ENCODE peak calls at places on chromosomes 12 and 14, in seven cellular contexts. G, F, L, N, M, O and A are unnamed samples.

GRCh38 chr14:73752297-73752992 is 38.3 kb upstream of the PNMA1 start:
- DNase-seq in G (peak), F (no peak), L (peak), N (no peak), M (peak), O (peak), A (peak)

GRCh38 chr12:388012-388411 is 1.1 kb downstream of the KDM5A start:
- DNase-seq in G (no peak), F (no peak), L (peak), N (no peak), M (no peak), O (no peak), A (no peak)

GRCh38 chr14:103624860-103625259 is 4.2 kb upstream of the KLC1 start:
- DNase-seq in G (peak), F (no peak), L (peak), N (no peak), M (peak), O (peak), A (peak)

GRCh38 chr14:50822501-50823042 is 8.4 kb downstream of the NIN start:
- DNase-seq in G (no peak), F (no peak), L (peak), N (no peak), M (no peak), O (no peak), A (no peak)

GRCh38 chr12:25852792-25853191 is 105.7 kb upstream of the RASSF8 start:
- DNase-seq in G (no peak), F (no peak), L (peak), N (no peak), M (no peak), O (peak), A (no peak)

GRCh38 chr12:63965936-63966602 is 121.6 kb downstream of the SRGAP1 start:
- DNase-seq in G (no peak), F (no peak), L (no peak), N (no peak), M (no peak), O (peak), A (no peak)

GRCh38 chr12:49624919-49625577 is 1.7 kb downstream of the PRPF40B start:
- DNase-seq in G (no peak), F (no peak), L (peak), N (no peak), M (peak), O (peak), A (no peak)

GRCh38 chr14:104981699-104982541 is 3.7 kb upstream of the CLBA1 start:
- DNase-seq in G (no peak), F (no peak), L (no peak), N (no peak), M (no peak), O (no peak), A (no peak)

GRCh38 chr12:2408262-2408661 is 355.5 kb downstream of the CACNA1C start:
- DNase-seq in G (no peak), F (no peak), L (no peak), N (no peak), M (no peak), O (no peak), A (no peak)

GRCh38 chr14:102571043-102571442 is 21.4 kb upstream of the RCOR1 start:
- DNase-seq in G (no peak), F (no peak), L (no peak), N (no peak), M (no peak), O (no peak), A (no peak)

GRCh38 chr12:49535921-49536525 is 2.8 kb upstream of the KCNH3 start:
- DNase-seq in G (peak), F (no peak), L (no peak), N (no peak), M (no peak), O (no peak), A (no peak)

GRCh38 chr14:60738843-60739508 is 4.4 kb downstream of the MNAT1 start:
- DNase-seq in G (no peak), F (no peak), L (no peak), N (no peak), M (no peak), O (no peak), A (no peak)

GRCh38 chr12:123024819-123025391 is 44.4 kb downstream of the ARL6IP4 start:
- DNase-seq in G (no peak), F (no peak), L (peak), N (no peak), M (peak), O (peak), A (no peak)

GRCh38 chr14:93936245-93936644 is 9.1 kb downstream of the FAM181A start:
- DNase-seq in G (peak), F (peak), L (no peak), N (no peak), M (peak), O (no peak), A (peak)

GRCh38 chr12:2114071-2114470 is 61.3 kb downstream of the CACNA1C start:
- DNase-seq in G (no peak), F (no peak), L (no peak), N (no peak), M (no peak), O (no peak), A (no peak)

GRCh38 chr12:98185606-98186005 is 329.8 kb upstream of the TMPO start:
- DNase-seq in G (no peak), F (no peak), L (no peak), N (no peak), M (peak), O (peak), A (no peak)

GRCh38 chr12:128930591-128930990 is 77.3 kb downstream of the GLT1D1 start:
- DNase-seq in G (no peak), F (no peak), L (no peak), N (no peak), M (no peak), O (no peak), A (no peak)

GRCh38 chr12:119412811-119413794 is 78.6 kb downstream of the CCDC60 start:
- DNase-seq in G (peak), F (peak), L (peak), N (peak), M (peak), O (peak), A (peak)

GRCh38 chr12:1915082-1915968 is 3.1 kb downstream of the CACNA2D4 start:
- DNase-seq in G (peak), F (no peak), L (no peak), N (peak), M (no peak), O (no peak), A (no peak)

GRCh38 chr12:22101749-22102243 is 55.8 kb downstream of the CMAS start:
- DNase-seq in G (no peak), F (no peak), L (peak), N (no peak), M (peak), O (peak), A (no peak)

GRCh38 chr12:25570418-25570817 is 17.3 kb upstream of the LMNTD1 start:
- DNase-seq in G (no peak), F (no peak), L (no peak), N (no peak), M (no peak), O (no peak), A (no peak)

GRCh38 chr12:47987411-47988072 is 16.7 kb downstream of the COL2A1 start:
- DNase-seq in G (no peak), F (no peak), L (no peak), N (no peak), M (no peak), O (peak), A (no peak)

GRCh38 chr12:65935906-65936528 is 111.7 kb downstream of the HMGA2 start:
- DNase-seq in G (no peak), F (no peak), L (no peak), N (no peak), M (peak), O (no peak), A (no peak)

GRCh38 chr12:3905664-3906063 is 32.5 kb upstream of the PARP11 start:
- DNase-seq in G (no peak), F (no peak), L (no peak), N (no peak), M (no peak), O (no peak), A (no peak)

GRCh38 chr12:54301428-54302045 is 722 bp upstream of the NFE2 start:
- DNase-seq in G (peak), F (no peak), L (no peak), N (peak), M (no peak), O (no peak), A (peak)

GRCh38 chr12:26721800-26722199 is 111.2 kb downstream of the ITPR2 start:
- DNase-seq in G (no peak), F (no peak), L (no peak), N (no peak), M (no peak), O (no peak), A (no peak)

GRCh38 chr14:66572836-66573235 is 64.9 kb downstream of the GPHN start:
- DNase-seq in G (no peak), F (no peak), L (no peak), N (no peak), M (no peak), O (no peak), A (no peak)

GRCh38 chr12:63151061-63151897 is at the start of gene AVPR1A:
- DNase-seq in G (peak), F (no peak), L (peak), N (peak), M (peak), O (no peak), A (peak)

GRCh38 chr14:97219356-97220017 is 422.3 kb downstream of the VRK1 start:
- DNase-seq in G (no peak), F (no peak), L (no peak), N (peak), M (no peak), O (no peak), A (peak)

GRCh38 chr14:103518416-103519042 is 4.1 kb downstream of the CKB start:
- DNase-seq in G (peak), F (no peak), L (peak), N (peak), M (peak), O (peak), A (peak)

GRCh38 chr12:113244015-113244983 is 23.0 kb downstream of the TPCN1 start:
- DNase-seq in G (no peak), F (no peak), L (peak), N (no peak), M (no peak), O (no peak), A (no peak)

GRCh38 chr12:13039557-13039956 is 4.6 kb upstream of the FAM234B start:
- DNase-seq in G (no peak), F (no peak), L (no peak), N (no peak), M (no peak), O (no peak), A (no peak)
- H2BK5ac ChIP-seq in G (no peak), F (no peak), L (no peak), N (no peak), M (no peak), O (no peak), A (no peak)

GRCh38 chr12:101940400-101940950 is 63.1 kb downstream of the DRAM1 start:
- DNase-seq in G (no peak), F (no peak), L (no peak), N (no peak), M (no peak), O (no peak), A (no peak)
- H2BK5ac ChIP-seq in G (no peak), F (no peak), L (no peak), N (no peak), M (no peak), O (no peak), A (no peak)

DNA sequence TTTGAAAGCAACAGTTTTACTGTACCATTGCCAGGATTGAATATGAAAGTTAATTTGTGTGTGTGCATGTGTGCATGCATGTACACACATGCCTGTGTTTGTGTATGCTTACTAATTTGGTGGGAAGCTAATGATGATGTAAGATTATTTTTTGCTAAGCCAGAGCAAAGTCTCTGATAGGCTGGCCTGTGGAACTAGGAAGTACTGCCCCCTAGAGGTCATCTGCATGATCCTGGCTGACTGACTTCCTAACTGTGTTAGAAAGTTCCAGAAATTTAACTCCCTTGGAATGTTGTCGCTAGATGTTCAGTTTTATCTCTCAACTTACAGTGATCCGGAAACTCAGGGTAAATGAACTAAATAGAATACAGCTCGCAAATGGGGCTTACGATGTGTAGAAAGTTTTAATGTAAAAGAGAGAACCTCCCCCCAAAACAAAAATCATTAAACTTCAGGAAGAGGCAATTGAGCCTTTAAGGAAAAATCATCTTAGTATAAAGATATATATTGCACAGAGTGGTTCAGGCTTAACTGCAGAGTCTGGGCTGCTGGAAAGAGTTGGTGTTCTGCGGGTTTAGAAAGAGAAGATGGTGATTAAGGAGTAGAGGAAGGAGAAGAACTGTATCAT is 34.3 kb upstream of the SLC38A1 start:
- DNase-seq in G (no peak), F (no peak), L (peak), N (no peak), M (peak), O (peak), A (peak)
- H2BK5ac ChIP-seq in G (no peak), F (no peak), L (no peak), N (no peak), M (no peak), O (no peak), A (no peak)

GRCh38 chr12:52260351-52261210 is 13.9 kb upstream of the KRT86 start:
- DNase-seq in G (no peak), F (no peak), L (no peak), N (no peak), M (no peak), O (peak), A (no peak)

GRCh38 chr12:52264435-52264825 is 10.0 kb upstream of the KRT86 start:
- DNase-seq in G (no peak), F (no peak), L (no peak), N (no peak), M (no peak), O (no peak), A (no peak)

GRCh38 chr12:52263761-52264434 is 10.5 kb upstream of the KRT86 start:
- DNase-seq in G (no peak), F (no peak), L (no peak), N (no peak), M (no peak), O (no peak), A (no peak)

GRCh38 chr12:52261211-52261484 is 13.3 kb upstream of the KRT86 start:
- DNase-seq in G (no peak), F (no peak), L (no peak), N (no peak), M (no peak), O (no peak), A (no peak)

DNA sequence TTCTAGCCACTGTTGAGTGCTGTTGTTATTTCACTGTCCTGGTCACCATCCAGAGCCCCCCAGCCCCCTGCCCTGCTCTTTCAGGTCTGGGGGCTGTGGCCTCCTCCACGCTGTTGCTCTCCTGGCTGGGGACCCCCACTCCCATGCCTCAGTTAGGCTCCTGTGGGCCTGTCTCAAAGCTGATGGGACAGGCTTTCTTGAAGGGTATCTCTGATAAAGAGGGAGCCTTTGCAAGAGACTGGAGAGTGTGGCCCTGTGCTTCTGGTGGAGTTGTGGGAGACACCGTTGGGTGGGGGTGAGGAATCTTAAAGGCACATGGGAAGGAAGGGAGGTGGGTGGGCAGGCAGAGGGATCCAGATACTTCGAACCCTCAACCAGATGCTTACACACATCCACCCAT is 12.2 kb upstream of the KRT86 start:
- DNase-seq in G (no peak), F (no peak), L (no peak), N (no peak), M (no peak), O (no peak), A (no peak)
- H2BK5ac ChIP-seq in G (no peak), F (no peak), L (no peak), N (no peak), M (no peak), O (no peak), A (no peak)

GRCh38 chr12:96454396-96454795 is 35.0 kb upstream of the CFAP54 start:
- DNase-seq in G (no peak), F (no peak), L (no peak), N (no peak), M (no peak), O (peak), A (no peak)

GRCh38 chr12:96452271-96452922 is 37.0 kb upstream of the CFAP54 start:
- DNase-seq in G (no peak), F (no peak), L (no peak), N (no peak), M (no peak), O (no peak), A (no peak)

GRCh38 chr12:96457191-96457930 is 32.0 kb upstream of the CFAP54 start:
- DNase-seq in G (peak), F (no peak), L (no peak), N (no peak), M (peak), O (no peak), A (peak)

GRCh38 chr12:96456265-96456974 is 33.0 kb upstream of the CFAP54 start:
- DNase-seq in G (no peak), F (no peak), L (no peak), N (no peak), M (no peak), O (no peak), A (no peak)
- H2BK5ac ChIP-seq in G (no peak), F (no peak), L (no peak), N (no peak), M (no peak), O (no peak), A (no peak)

DNA sequence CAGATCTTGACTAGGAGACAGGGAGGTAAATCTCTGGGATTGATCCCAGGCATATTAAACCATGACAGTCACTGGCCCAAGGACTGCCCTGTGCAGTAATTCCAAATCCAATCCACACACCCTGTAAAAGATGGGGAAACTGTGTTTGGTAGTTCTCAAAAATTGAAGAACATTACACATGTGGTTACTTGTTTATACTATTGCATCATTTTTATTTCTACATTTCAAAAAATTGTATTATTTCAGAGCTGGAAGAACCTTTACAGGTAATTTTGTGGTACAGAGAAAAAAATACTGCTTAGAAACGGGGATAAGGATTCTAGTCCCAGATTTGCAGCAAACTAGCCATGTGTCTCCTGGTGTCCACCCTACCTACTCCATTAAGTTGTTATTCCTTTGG is 400.5 kb downstream of the LRIG3 start:
- DNase-seq in G (no peak), F (no peak), L (no peak), N (no peak), M (no peak), O (no peak), A (no peak)
- H2BK5ac ChIP-seq in G (no peak), F (no peak), L (peak), N (no peak), M (no peak), O (no peak), A (no peak)

GRCh38 chr14:99802301-99803105 is 9.3 kb downstream of the EML1 start:
- DNase-seq in G (no peak), F (no peak), L (peak), N (no peak), M (no peak), O (peak), A (no peak)
- H2BK5ac ChIP-seq in G (no peak), F (no peak), L (no peak), N (no peak), M (no peak), O (no peak), A (no peak)

DNA sequence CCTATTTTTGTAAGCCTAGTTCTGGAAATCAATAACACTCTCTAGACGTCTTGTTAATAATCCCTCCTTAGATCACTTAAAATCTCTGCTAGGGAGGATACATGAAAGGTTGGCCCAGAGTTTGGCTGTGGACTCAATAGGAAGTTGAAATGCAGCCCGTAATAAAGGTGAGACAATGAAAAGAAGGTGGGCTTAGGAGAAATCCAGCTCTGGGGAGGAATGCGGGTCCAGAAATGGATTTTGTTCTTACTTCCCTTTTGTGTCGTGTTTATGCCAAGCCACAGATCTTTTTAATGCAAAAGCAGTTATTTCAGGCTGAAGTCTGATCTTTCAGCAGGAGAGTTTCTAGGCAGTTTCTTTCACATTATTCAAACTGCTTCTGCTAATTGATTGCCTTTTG is 252.7 kb upstream of the KRR1 start:
- DNase-seq in G (no peak), F (no peak), L (no peak), N (no peak), M (no peak), O (no peak), A (no peak)
- H2BK5ac ChIP-seq in G (no peak), F (no peak), L (no peak), N (no peak), M (no peak), O (no peak), A (no peak)